ENCODE peak calls at places on chromosome 18, in eight cellular contexts. X, Z, Q, C, F, L, I and J are unnamed samples.

GRCh38 chr18:13688191-13689136 is 37.9 kb downstream of the FAM210A start:
- DNase-seq in F (no peak), X (no peak), I (no peak), Z (no peak), Q (no peak), L (no peak), C (no peak), J (no peak)

GRCh38 chr18:61822879-61823278 is 69.9 kb downstream of the RNF152 start:
- DNase-seq in Z (no peak), X (no peak), L (no peak), Q (no peak), C (no peak), F (no peak), I (no peak), J (no peak)

GRCh38 chr18:8619041-8619440 is 9.8 kb downstream of the RAB12 start:
- DNase-seq in Z (no peak), L (no peak), F (no peak), I (no peak), C (no peak), X (no peak), Q (no peak), J (no peak)

GRCh38 chr18:68854786-68855391 is 57.0 kb downstream of the CCDC102B start:
- DNase-seq in X (no peak), F (no peak), I (no peak), C (no peak), Z (no peak), L (no peak), Q (no peak), J (no peak)

GRCh38 chr18:56085561-56085960 is 497.6 kb upstream of the TCF4 start:
- DNase-seq in Q (peak; percentile 45), C (no peak), Z (no peak), L (no peak), X (peak; percentile 94), I (no peak), F (no peak), J (peak; percentile 56)

GRCh38 chr18:2847341-2848144 is 737 bp downstream of the EMILIN2 start:
- DNase-seq in Q (peak; percentile 17), C (no peak), Z (no peak), L (no peak), I (peak; percentile 74), F (peak; percentile 50), X (peak; percentile 33), J (peak; percentile 58)

GRCh38 chr18:67710639-67711038 is 194.1 kb upstream of the DSEL start:
- DNase-seq in F (no peak), C (no peak), Q (no peak), X (no peak), I (no peak), Z (no peak), L (no peak), J (peak; percentile 10)

GRCh38 chr18:38790303-38790702 is 1224.7 kb upstream of the CELF4 start:
- DNase-seq in Z (no peak), L (no peak), Q (no peak), C (no peak), X (no peak), F (no peak), I (no peak), J (no peak)

GRCh38 chr18:75360206-75360605 is 67.3 kb downstream of the SMIM21 start:
- DNase-seq in I (no peak), Z (no peak), X (no peak), C (no peak), F (no peak), L (no peak), Q (no peak), J (no peak)

GRCh38 chr18:46916551-46917107 is 678 bp downstream of the PIAS2 start:
- DNase-seq in I (no peak), F (peak; percentile 47), L (no peak), Z (no peak), X (peak; percentile 41), Q (peak; percentile 8), C (no peak), J (peak; percentile 40)

GRCh38 chr18:38695559-38696270 is 1130.1 kb upstream of the CELF4 start:
- DNase-seq in Q (no peak), F (no peak), C (peak; percentile 5), L (no peak), Z (no peak), I (no peak), X (peak; percentile 9), J (no peak)

GRCh38 chr18:7789853-7790552 is 222.9 kb downstream of the PTPRM start:
- DNase-seq in Q (no peak), X (peak; percentile 67), F (no peak), L (no peak), Z (no peak), C (no peak), I (no peak), J (peak; percentile 63)

GRCh38 chr18:902179-902718 is 2.4 kb upstream of the ADCYAP1 start:
- DNase-seq in Z (peak; percentile 32), F (no peak), I (no peak), Q (no peak), C (no peak), X (peak; percentile 47), L (no peak), J (peak; percentile 25)

GRCh38 chr18:3452750-3453539 is 3.0 kb downstream of the TGIF1 start:
- DNase-seq in L (no peak), I (no peak), Q (no peak), C (no peak), X (peak; percentile 52), Z (no peak), F (no peak), J (peak; percentile 56)

GRCh38 chr18:62485684-62486083 is 37.1 kb upstream of the ZCCHC2 start:
- DNase-seq in I (peak; percentile 35), Z (no peak), C (peak; percentile 86), F (no peak), Q (no peak), L (no peak), X (peak; percentile 90), J (peak; percentile 72)

GRCh38 chr18:32093523-32093922 is 1.8 kb downstream of the RNF138 start:
- DNase-seq in Z (no peak), I (peak; percentile 31), F (no peak), X (peak; percentile 16), Q (no peak), C (no peak), L (no peak), J (no peak)

GRCh38 chr18:50819727-50820378 is at the start of gene MRO:
- DNase-seq in I (peak; percentile 66), L (peak; percentile 82), Q (peak; percentile 84), C (no peak), Z (peak; percentile 75), X (peak; percentile 80), F (peak; percentile 91), J (peak; percentile 80)

GRCh38 chr18:37403788-37404187 is 161.8 kb downstream of the CELF4 start:
- DNase-seq in Q (no peak), X (no peak), I (no peak), F (no peak), C (no peak), L (no peak), Z (no peak), J (no peak)

GRCh38 chr18:23963443-23964185 is 50.9 kb upstream of the TTC39C start:
- DNase-seq in X (peak; percentile 3), Q (no peak), I (no peak), C (no peak), Z (no peak), L (no peak), F (no peak), J (no peak)
- TF ChIP-seq CTCF in X (no peak), Q (no peak), I (no peak), C (no peak), Z (no peak), L (no peak), F (no peak), J (no peak)

DNA sequence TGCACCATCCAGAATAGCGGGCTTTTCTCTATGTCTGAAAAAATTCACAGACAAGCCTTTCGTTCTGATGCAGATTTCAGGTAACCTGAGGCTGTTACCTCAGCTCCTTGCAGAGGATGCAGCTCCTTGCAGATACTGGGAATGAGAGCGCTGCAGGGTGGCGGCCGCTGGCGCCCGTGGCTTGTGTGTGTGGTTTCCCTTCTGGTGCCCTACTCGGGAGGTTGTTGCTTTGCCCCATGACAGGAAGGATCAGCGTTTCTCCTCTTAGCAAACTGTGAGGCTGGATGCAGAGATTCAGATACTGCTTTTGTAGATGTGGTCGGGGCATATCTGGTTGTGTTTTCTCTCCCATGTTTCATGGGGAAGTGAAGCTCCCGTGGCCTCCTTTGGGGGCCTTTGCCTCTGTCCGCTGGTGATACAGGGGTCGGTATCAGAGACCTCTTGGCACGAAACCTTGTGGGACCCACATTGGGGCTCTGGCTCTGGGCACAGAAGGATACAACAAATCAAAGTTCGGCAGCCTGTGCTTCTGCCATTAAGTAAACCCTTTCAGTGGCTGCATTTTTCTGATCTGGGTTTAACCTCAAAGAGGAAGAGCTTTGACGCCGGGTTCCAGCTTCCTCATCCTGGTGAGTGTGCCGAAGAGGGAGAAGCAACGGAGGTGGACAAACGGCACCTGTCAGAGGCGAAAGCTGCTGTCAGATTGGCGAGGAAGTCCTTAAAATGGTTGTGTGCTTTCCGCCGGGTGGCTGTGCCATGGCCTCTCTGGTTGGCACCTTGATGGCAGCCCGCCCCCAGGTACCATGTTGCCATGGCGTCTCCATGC is 127.8 kb downstream of the MBP start:
- DNase-seq in Q (no peak), X (no peak), L (no peak), C (no peak), F (peak; percentile 96), I (no peak), Z (no peak), J (no peak)
- H3K4me3 ChIP-seq in Q (no peak overlapping the region), X (no peak overlapping the region), L (no peak overlapping the region), C (no peak overlapping the region), F (peak overlapping the region; percentile 27), I (no peak overlapping the region), Z (no peak overlapping the region), J (no peak overlapping the region)

DNA sequence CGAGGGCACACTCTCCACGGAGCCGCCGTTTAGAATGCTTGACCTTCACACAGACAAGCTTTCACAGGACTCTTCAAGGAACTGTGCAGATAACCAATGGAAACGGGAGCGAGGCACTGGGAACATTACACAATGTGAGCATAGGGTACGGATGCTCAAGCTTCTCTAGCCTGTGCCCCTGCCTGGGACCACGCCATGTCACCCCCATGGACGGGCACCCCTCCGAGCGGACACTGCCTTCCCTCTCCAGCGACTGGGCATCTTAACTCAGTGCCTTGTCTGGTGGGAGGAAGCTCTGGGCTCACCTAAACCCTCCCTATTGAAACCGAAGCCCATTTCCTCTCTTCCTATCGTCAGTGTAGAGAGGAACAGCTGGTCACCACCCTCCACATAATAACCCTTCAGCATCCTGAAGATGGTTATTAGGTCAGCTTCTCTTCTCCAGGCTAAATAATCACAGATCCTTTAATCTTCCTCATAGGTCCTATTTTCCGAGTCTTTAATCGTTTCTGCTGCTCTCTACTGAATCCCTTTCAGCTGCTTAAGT is 626.7 kb downstream of the GALR1 start:
- DNase-seq in I (no peak), X (no peak), L (no peak), C (no peak), Q (no peak), Z (no peak), F (no peak), J (no peak)
- TF ChIP-seq CTCF in I (no peak), X (no peak), L (no peak), C (no peak), Q (no peak), Z (no peak), F (no peak), J (no peak)

DNA sequence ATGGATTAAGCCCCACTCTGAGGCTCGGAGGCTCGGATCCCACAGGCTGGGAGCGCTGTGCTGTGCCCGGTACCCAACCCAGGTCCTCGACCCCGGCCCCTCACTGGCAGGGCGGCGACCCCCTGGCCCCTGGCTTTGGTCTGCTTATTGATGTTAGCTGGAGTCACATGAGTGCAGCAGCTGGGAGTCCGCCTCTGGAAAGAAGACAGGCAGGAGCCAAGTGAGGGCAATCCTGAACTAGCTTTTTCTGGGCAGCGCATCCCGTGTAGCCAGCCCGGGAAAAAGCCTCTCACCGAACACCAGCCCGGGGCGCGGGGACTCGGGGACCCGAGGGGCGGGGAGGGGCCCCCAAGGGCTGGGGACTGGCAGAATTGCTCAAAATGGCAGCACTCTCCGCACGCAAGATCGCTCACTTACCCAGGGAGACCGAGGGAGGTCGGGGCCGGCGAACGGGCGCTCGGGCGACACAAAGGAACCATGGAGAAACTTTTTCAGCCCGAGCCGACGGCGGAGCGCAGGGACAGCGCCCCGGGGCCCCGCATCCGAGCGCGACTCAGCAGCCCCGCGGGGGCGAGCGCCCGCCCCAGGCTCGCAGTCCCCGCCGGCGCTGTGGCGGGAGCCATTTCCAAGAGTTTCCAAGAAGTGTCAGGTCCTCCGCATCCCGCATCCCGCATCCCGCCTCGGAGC is 566 bp downstream of the TMEM200C start:
- DNase-seq in C (no peak), Q (no peak), Z (no peak), F (no peak), I (no peak), L (peak; percentile 11), X (no peak), J (no peak)
- H3K4me3 ChIP-seq in C (peak overlapping the region; percentile 46), Q (peak overlapping the region; percentile 19), Z (no peak overlapping the region), F (no peak overlapping the region), I (no peak overlapping the region), L (no peak overlapping the region), X (peak overlapping the region; percentile 23), J (no peak overlapping the region)